ENCODE peak calls at places on chromosome 14, in four cellular contexts. B is fibroblast of mammary gland, O is SW 1271, P is iris pigment epithelial cell. X is an unnamed sample.

GRCh38 chr14:102503576-102504224 is 5.9 kb downstream of the ANKRD9 start:
- DNase-seq in B (no peak), O (no peak), P (no peak), X (no peak)

GRCh38 chr14:69665596-69665995 is 54.2 kb downstream of the SUSD6 start:
- DNase-seq in B (no peak), O (no peak), P (no peak), X (no peak)

GRCh38 chr14:73295198-73295796 is 58.0 kb downstream of the PAPLN start:
- DNase-seq in B (peak; percentile 53), O (peak; percentile 51), P (peak; percentile 19), X (peak; percentile 17)

GRCh38 chr14:73662439-73663056 is 17.8 kb downstream of the DNAL1 start:
- DNase-seq in B (peak; percentile 95), O (peak; percentile 96), P (peak; percentile 95), X (peak; percentile 1)

GRCh38 chr14:23052182-23052623 is 5.1 kb downstream of the CDH24 start:
- DNase-seq in B (no peak), O (no peak), P (no peak), X (no peak)

GRCh38 chr14:103854017-103854808 is 6.8 kb upstream of the PPP1R13B start:
- DNase-seq in B (no peak), O (no peak), P (no peak), X (no peak)

GRCh38 chr14:89566180-89566579 is 149.1 kb upstream of the FOXN3 start:
- DNase-seq in B (no peak), O (no peak), P (no peak), X (no peak)

GRCh38 chr14:72708708-72709475 is 185.0 kb downstream of the DPF3 start:
- DNase-seq in B (peak; percentile 7), O (no peak), P (no peak), X (no peak)

GRCh38 chr14:21084988-21085853 is 13.2 kb downstream of the ZNF219 start:
- DNase-seq in B (peak; percentile 53), O (peak; percentile 10), P (peak; percentile 61), X (no peak)

GRCh38 chr14:100904307-100905019 is 941 bp upstream of the RTL1 start:
- DNase-seq in B (no peak), O (no peak), P (no peak), X (no peak)

GRCh38 chr14:76613616-76614015 is 147.7 kb upstream of the VASH1 start:
- DNase-seq in B (no peak), O (no peak), P (no peak), X (no peak)

GRCh38 chr14:95431199-95432145 is 85.0 kb downstream of the SYNE3 start:
- DNase-seq in B (peak; percentile 71), O (peak; percentile 14), P (peak; percentile 56), X (no peak)

GRCh38 chr14:104318558-104319488 is 180.4 kb downstream of the KIF26A start:
- DNase-seq in B (no peak), O (no peak), P (no peak), X (no peak)

GRCh38 chr14:104957146-104958113 is 20.7 kb downstream of the AHNAK2 start:
- DNase-seq in B (peak; percentile 31), O (no peak), P (peak; percentile 15), X (peak; percentile 52)

GRCh38 chr14:54813081-54813480 is 89.5 kb downstream of the GCH1 start:
- DNase-seq in B (no peak), O (no peak), P (no peak), X (no peak)

GRCh38 chr14:102508774-102509743 is 517 bp downstream of the ANKRD9 start:
- DNase-seq in B (peak; percentile 48), O (no peak), P (peak; percentile 27), X (no peak)

GRCh38 chr14:96739511-96739910 is 57.7 kb upstream of the VRK1 start:
- DNase-seq in B (no peak), O (no peak), P (no peak), X (no peak)

GRCh38 chr14:92603309-92604257 is 90.0 kb downstream of the RIN3 start:
- DNase-seq in B (peak; percentile 71), O (no peak), P (peak; percentile 88), X (peak; percentile 17)

GRCh38 chr14:103188691-103189480 is 65.6 kb downstream of the TNFAIP2 start:
- DNase-seq in B (no peak), O (no peak), P (peak; percentile 10), X (no peak)

GRCh38 chr14:104563191-104563741 is 16.3 kb upstream of the C14orf180 start:
- DNase-seq in B (no peak), O (no peak), P (no peak), X (no peak)

GRCh38 chr14:66508846-66509621 is 1.1 kb downstream of the GPHN start:
- DNase-seq in B (peak; percentile 21), O (peak; percentile 22), P (peak; percentile 35), X (no peak)

GRCh38 chr14:85471744-85472143 is 58.2 kb upstream of the FLRT2 start:
- DNase-seq in B (peak; percentile 96), O (peak; percentile 75), P (peak; percentile 97), X (peak; percentile 84)

GRCh38 chr14:93078830-93079229 is 36.9 kb downstream of the ITPK1 start:
- DNase-seq in B (peak; percentile 84), O (no peak), P (peak; percentile 67), X (no peak)